ENCODE peak calls at places on chromosome 22, in six cellular contexts. One of them, this sample, is unnamed. For H3K36me3 and H3K27me3, the result is how much of the 10 kb centered on the place peaks cover.

GRCh38 chr22:47376322-47376700 is 613.9 kb downstream of the TBC1D22A start:
- DNase-seq in IMR-90: no peak
- DNase-seq in neural progenitor cell: no peak
- DNase-seq in adrenal gland: no peak
- DNase-seq in colonic mucosa: no peak
- DNase-seq in pancreas: no peak
- DNase-seq in this sample: no peak

GRCh38 chr22:49561976-49562375 is 265.7 kb downstream of the BRD1 start:
- DNase-seq in neural progenitor cell: no peak
- DNase-seq in IMR-90: no peak
- DNase-seq in colonic mucosa: no peak
- DNase-seq in adrenal gland: no peak
- DNase-seq in pancreas: no peak
- DNase-seq in this sample: peak

GRCh38 chr22:22371031-22371541 is 126.5 kb downstream of the VPREB1 start:
- DNase-seq in pancreas: no peak
- DNase-seq in neural progenitor cell: no peak
- DNase-seq in colonic mucosa: no peak
- DNase-seq in adrenal gland: peak
- DNase-seq in IMR-90: no peak
- DNase-seq in this sample: peak

GRCh38 chr22:22403771-22404170 is 104.8 kb downstream of the ZNF280B start:
- DNase-seq in IMR-90: no peak
- DNase-seq in pancreas: no peak
- DNase-seq in neural progenitor cell: no peak
- DNase-seq in colonic mucosa: no peak
- DNase-seq in adrenal gland: no peak
- DNase-seq in this sample: no peak

GRCh38 chr22:41682033-41682807 is 6.4 kb downstream of the SNU13 start:
- DNase-seq in adrenal gland: peak
- DNase-seq in colonic mucosa: peak
- DNase-seq in pancreas: peak
- DNase-seq in neural progenitor cell: peak
- DNase-seq in IMR-90: peak
- DNase-seq in this sample: peak

GRCh38 chr22:44758970-44759365 is 6.6 kb downstream of the ARHGAP8 start:
- DNase-seq in adrenal gland: no peak
- DNase-seq in neural progenitor cell: no peak
- DNase-seq in IMR-90: no peak
- DNase-seq in pancreas: no peak
- DNase-seq in colonic mucosa: no peak
- DNase-seq in this sample: no peak

GRCh38 chr22:44625981-44626687 is 75.9 kb upstream of the PRR5 start:
- DNase-seq in IMR-90: peak
- DNase-seq in neural progenitor cell: peak
- DNase-seq in pancreas: peak
- DNase-seq in adrenal gland: peak
- DNase-seq in colonic mucosa: peak
- DNase-seq in this sample: peak

GRCh38 chr22:41582694-41583093 is 6.9 kb downstream of the PMM1 start:
- DNase-seq in colonic mucosa: no peak
- DNase-seq in adrenal gland: peak
- DNase-seq in neural progenitor cell: no peak
- DNase-seq in pancreas: no peak
- DNase-seq in IMR-90: no peak
- DNase-seq in this sample: no peak

GRCh38 chr22:19628038-19628776 is 86.1 kb upstream of the SEPTIN5 start:
- DNase-seq in pancreas: no peak
- DNase-seq in IMR-90: no peak
- DNase-seq in neural progenitor cell: no peak
- DNase-seq in adrenal gland: no peak
- DNase-seq in colonic mucosa: no peak
- DNase-seq in this sample: no peak
- H3K4me3 ChIP-seq in pancreas: no peak
- H3K4me3 ChIP-seq in IMR-90: no peak
- H3K4me3 ChIP-seq in neural progenitor cell: no peak
- H3K4me3 ChIP-seq in adrenal gland: no peak
- H3K4me3 ChIP-seq in colonic mucosa: no peak
- H3K4me3 ChIP-seq in this sample: no peak

GRCh38 chr22:24329453-24329852 is 58.8 kb downstream of the SPECC1L start:
- DNase-seq in colonic mucosa: no peak
- DNase-seq in IMR-90: no peak
- DNase-seq in adrenal gland: no peak
- DNase-seq in neural progenitor cell: no peak
- DNase-seq in pancreas: no peak
- DNase-seq in this sample: no peak
- H3K36me3 ChIP-seq in colonic mucosa: under half
- H3K36me3 ChIP-seq in IMR-90: under half
- H3K36me3 ChIP-seq in adrenal gland: under half
- H3K36me3 ChIP-seq in neural progenitor cell: under half
- H3K36me3 ChIP-seq in pancreas: under half
- H3K36me3 ChIP-seq in this sample: under half

GRCh38 chr22:36687516-36687915 is 16.0 kb downstream of the CACNG2 start:
- DNase-seq in IMR-90: no peak
- DNase-seq in adrenal gland: no peak
- DNase-seq in neural progenitor cell: peak
- DNase-seq in colonic mucosa: no peak
- DNase-seq in pancreas: no peak
- DNase-seq in this sample: no peak

GRCh38 chr22:36678477-36678876 is 25.1 kb downstream of the CACNG2 start:
- DNase-seq in adrenal gland: no peak
- DNase-seq in colonic mucosa: no peak
- DNase-seq in pancreas: no peak
- DNase-seq in neural progenitor cell: no peak
- DNase-seq in IMR-90: no peak
- DNase-seq in this sample: no peak

GRCh38 chr22:36680038-36680437 is 23.5 kb downstream of the CACNG2 start:
- DNase-seq in colonic mucosa: no peak
- DNase-seq in pancreas: no peak
- DNase-seq in IMR-90: no peak
- DNase-seq in adrenal gland: no peak
- DNase-seq in neural progenitor cell: no peak
- DNase-seq in this sample: no peak

DNA sequence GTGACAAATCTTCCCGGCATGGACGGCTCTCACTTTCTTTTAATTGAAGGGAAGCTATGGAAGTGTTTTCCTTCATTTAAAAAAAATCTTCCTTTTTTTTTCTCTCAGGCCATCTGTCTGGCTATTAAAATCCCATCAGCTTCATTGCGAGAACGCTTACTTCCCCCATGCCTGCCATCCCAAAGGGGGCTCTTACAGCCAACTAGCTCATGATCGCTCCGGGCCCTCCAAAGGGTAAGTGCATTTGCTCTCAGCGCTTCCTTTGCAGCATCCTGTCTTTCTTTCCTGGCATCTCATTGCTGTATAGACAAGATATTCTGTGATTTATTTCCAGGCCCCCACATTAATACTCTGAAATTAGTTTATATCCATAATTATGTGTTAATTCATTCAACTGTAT is 20.7 kb downstream of the CACNG2 start:
- DNase-seq in colonic mucosa: no peak
- DNase-seq in neural progenitor cell: no peak
- DNase-seq in pancreas: no peak
- DNase-seq in adrenal gland: no peak
- DNase-seq in IMR-90: no peak
- DNase-seq in this sample: no peak
- H3K27me3 ChIP-seq in colonic mucosa: under half
- H3K27me3 ChIP-seq in neural progenitor cell: under half
- H3K27me3 ChIP-seq in pancreas: under half
- H3K27me3 ChIP-seq in adrenal gland: under half
- H3K27me3 ChIP-seq in IMR-90: under half
- H3K27me3 ChIP-seq in this sample: under half

GRCh38 chr22:32132126-32132525 is 27.0 kb downstream of the C22orf42 start:
- DNase-seq in neural progenitor cell: no peak
- DNase-seq in IMR-90: no peak
- DNase-seq in colonic mucosa: no peak
- DNase-seq in pancreas: no peak
- DNase-seq in adrenal gland: no peak
- DNase-seq in this sample: no peak
- H3K4me3 ChIP-seq in neural progenitor cell: no peak
- H3K4me3 ChIP-seq in IMR-90: no peak
- H3K4me3 ChIP-seq in colonic mucosa: no peak
- H3K4me3 ChIP-seq in pancreas: no peak
- H3K4me3 ChIP-seq in adrenal gland: no peak
- H3K4me3 ChIP-seq in this sample: no peak

This sample was measured in H7.